ENCODE peak calls at places on chromosomes 1 and 21, in nine cellular contexts. One of them, this sample, is unnamed.

GRCh38 chr1:101100674-101101073 is 75.1 kb upstream of the DPH5 start:
- DNase-seq in HFFc6: no peak
- DNase-seq in fibroblast of mammary gland: no peak
- DNase-seq in GM12865: peak
- DNase-seq in fibroblast of lung: no peak
- DNase-seq in BE2C: no peak
- DNase-seq in ovary: no peak
- DNase-seq in dorsolateral prefrontal cortex: no peak
- DNase-seq in activated B cell treated with CpG ODN at 0.5 μM for 24 hours: no peak
- DNase-seq in this sample: no peak

GRCh38 chr1:166869318-166870099 is 6.6 kb downstream of the TADA1 start:
- DNase-seq in activated B cell treated with CpG ODN at 0.5 μM for 24 hours: no peak
- DNase-seq in BE2C: no peak
- DNase-seq in fibroblast of mammary gland: no peak
- DNase-seq in ovary: no peak
- DNase-seq in fibroblast of lung: no peak
- DNase-seq in HFFc6: no peak
- DNase-seq in dorsolateral prefrontal cortex: no peak
- DNase-seq in GM12865: peak
- DNase-seq in this sample: no peak

GRCh38 chr1:161843156-161843555 is 77.0 kb downstream of the ATF6 start:
- DNase-seq in BE2C: no peak
- DNase-seq in HFFc6: no peak
- DNase-seq in fibroblast of lung: no peak
- DNase-seq in dorsolateral prefrontal cortex: no peak
- DNase-seq in ovary: no peak
- DNase-seq in GM12865: no peak
- DNase-seq in fibroblast of mammary gland: peak
- DNase-seq in activated B cell treated with CpG ODN at 0.5 μM for 24 hours: no peak
- DNase-seq in this sample: no peak

GRCh38 chr1:14996133-14997050 is 157.2 kb upstream of the TMEM51 start:
- DNase-seq in fibroblast of lung: peak
- DNase-seq in dorsolateral prefrontal cortex: no peak
- DNase-seq in BE2C: no peak
- DNase-seq in HFFc6: peak
- DNase-seq in activated B cell treated with CpG ODN at 0.5 μM for 24 hours: no peak
- DNase-seq in ovary: no peak
- DNase-seq in GM12865: no peak
- DNase-seq in fibroblast of mammary gland: peak
- DNase-seq in this sample: no peak

GRCh38 chr1:77282187-77282865 is 507 bp downstream of the AK5 start:
- DNase-seq in HFFc6: peak
- DNase-seq in fibroblast of mammary gland: peak
- DNase-seq in fibroblast of lung: peak
- DNase-seq in GM12865: no peak
- DNase-seq in BE2C: peak
- DNase-seq in activated B cell treated with CpG ODN at 0.5 μM for 24 hours: no peak
- DNase-seq in ovary: no peak
- DNase-seq in dorsolateral prefrontal cortex: peak
- DNase-seq in this sample: peak

GRCh38 chr1:15100369-15101111 is 53.0 kb upstream of the TMEM51 start:
- DNase-seq in HFFc6: peak
- DNase-seq in activated B cell treated with CpG ODN at 0.5 μM for 24 hours: peak
- DNase-seq in BE2C: peak
- DNase-seq in dorsolateral prefrontal cortex: peak
- DNase-seq in fibroblast of lung: peak
- DNase-seq in ovary: peak
- DNase-seq in GM12865: peak
- DNase-seq in fibroblast of mammary gland: peak
- DNase-seq in this sample: peak

GRCh38 chr1:155005076-155005971 is 2.7 kb downstream of the ZBTB7B start:
- DNase-seq in BE2C: no peak
- DNase-seq in fibroblast of lung: peak
- DNase-seq in GM12865: peak
- DNase-seq in HFFc6: no peak
- DNase-seq in dorsolateral prefrontal cortex: peak
- DNase-seq in activated B cell treated with CpG ODN at 0.5 μM for 24 hours: no peak
- DNase-seq in ovary: no peak
- DNase-seq in fibroblast of mammary gland: no peak
- DNase-seq in this sample: peak

GRCh38 chr1:203038217-203038741 is 12.0 kb downstream of the PPFIA4 start:
- DNase-seq in fibroblast of lung: peak
- DNase-seq in ovary: no peak
- DNase-seq in activated B cell treated with CpG ODN at 0.5 μM for 24 hours: no peak
- DNase-seq in BE2C: no peak
- DNase-seq in GM12865: peak
- DNase-seq in fibroblast of mammary gland: peak
- DNase-seq in dorsolateral prefrontal cortex: peak
- DNase-seq in HFFc6: peak
- DNase-seq in this sample: peak

GRCh38 chr1:119974013-119974412 is 77.7 kb upstream of the ADAM30 start:
- DNase-seq in fibroblast of lung: no peak
- DNase-seq in activated B cell treated with CpG ODN at 0.5 μM for 24 hours: no peak
- DNase-seq in BE2C: no peak
- DNase-seq in HFFc6: no peak
- DNase-seq in dorsolateral prefrontal cortex: no peak
- DNase-seq in fibroblast of mammary gland: no peak
- DNase-seq in ovary: no peak
- DNase-seq in GM12865: no peak
- DNase-seq in this sample: no peak

GRCh38 chr1:1921459-1921862 is 2.4 kb upstream of the TMEM52 start:
- DNase-seq in fibroblast of lung: no peak
- DNase-seq in ovary: no peak
- DNase-seq in dorsolateral prefrontal cortex: no peak
- DNase-seq in fibroblast of mammary gland: no peak
- DNase-seq in activated B cell treated with CpG ODN at 0.5 μM for 24 hours: no peak
- DNase-seq in HFFc6: no peak
- DNase-seq in BE2C: no peak
- DNase-seq in GM12865: no peak
- DNase-seq in this sample: no peak

GRCh38 chr1:208238710-208239517 is 5.3 kb downstream of the PLXNA2 start:
- DNase-seq in activated B cell treated with CpG ODN at 0.5 μM for 24 hours: no peak
- DNase-seq in GM12865: peak
- DNase-seq in HFFc6: peak
- DNase-seq in fibroblast of lung: peak
- DNase-seq in BE2C: peak
- DNase-seq in ovary: peak
- DNase-seq in fibroblast of mammary gland: peak
- DNase-seq in dorsolateral prefrontal cortex: no peak
- DNase-seq in this sample: peak

GRCh38 chr1:195851016-195851591 is 757.1 kb downstream of the KCNT2 start:
- DNase-seq in GM12865: no peak
- DNase-seq in BE2C: no peak
- DNase-seq in fibroblast of lung: no peak
- DNase-seq in ovary: no peak
- DNase-seq in dorsolateral prefrontal cortex: no peak
- DNase-seq in HFFc6: no peak
- DNase-seq in activated B cell treated with CpG ODN at 0.5 μM for 24 hours: no peak
- DNase-seq in fibroblast of mammary gland: no peak
- DNase-seq in this sample: no peak

GRCh38 chr1:235516862-235517446 is 12.7 kb upstream of the B3GALNT2 start:
- DNase-seq in BE2C: no peak
- DNase-seq in dorsolateral prefrontal cortex: no peak
- DNase-seq in HFFc6: no peak
- DNase-seq in fibroblast of mammary gland: no peak
- DNase-seq in ovary: no peak
- DNase-seq in fibroblast of lung: no peak
- DNase-seq in GM12865: peak
- DNase-seq in activated B cell treated with CpG ODN at 0.5 μM for 24 hours: no peak
- DNase-seq in this sample: no peak

GRCh38 chr1:235513495-235514366 is 9.5 kb upstream of the B3GALNT2 start:
- DNase-seq in fibroblast of mammary gland: peak
- DNase-seq in dorsolateral prefrontal cortex: no peak
- DNase-seq in ovary: no peak
- DNase-seq in GM12865: peak
- DNase-seq in BE2C: peak
- DNase-seq in activated B cell treated with CpG ODN at 0.5 μM for 24 hours: no peak
- DNase-seq in HFFc6: peak
- DNase-seq in fibroblast of lung: peak
- DNase-seq in this sample: peak

GRCh38 chr1:235507623-235508022 is 3.4 kb upstream of the B3GALNT2 start:
- DNase-seq in activated B cell treated with CpG ODN at 0.5 μM for 24 hours: no peak
- DNase-seq in fibroblast of mammary gland: no peak
- DNase-seq in GM12865: no peak
- DNase-seq in ovary: no peak
- DNase-seq in HFFc6: no peak
- DNase-seq in fibroblast of lung: no peak
- DNase-seq in dorsolateral prefrontal cortex: no peak
- DNase-seq in BE2C: no peak
- DNase-seq in this sample: no peak

GRCh38 chr1:235515844-235516512 is 11.7 kb upstream of the B3GALNT2 start:
- DNase-seq in activated B cell treated with CpG ODN at 0.5 μM for 24 hours: no peak
- DNase-seq in GM12865: no peak
- DNase-seq in ovary: no peak
- DNase-seq in fibroblast of lung: no peak
- DNase-seq in dorsolateral prefrontal cortex: no peak
- DNase-seq in fibroblast of mammary gland: no peak
- DNase-seq in HFFc6: no peak
- DNase-seq in BE2C: no peak
- DNase-seq in this sample: no peak

GRCh38 chr1:235511470-235512240 is 7.4 kb upstream of the B3GALNT2 start:
- DNase-seq in fibroblast of lung: no peak
- DNase-seq in ovary: no peak
- DNase-seq in GM12865: no peak
- DNase-seq in activated B cell treated with CpG ODN at 0.5 μM for 24 hours: no peak
- DNase-seq in HFFc6: peak
- DNase-seq in dorsolateral prefrontal cortex: no peak
- DNase-seq in fibroblast of mammary gland: peak
- DNase-seq in BE2C: peak
- DNase-seq in this sample: no peak
- TF ChIP-seq CTCF in fibroblast of lung: peak
- TF ChIP-seq CTCF in ovary: no peak
- TF ChIP-seq CTCF in GM12865: no peak
- TF ChIP-seq CTCF in activated B cell treated with CpG ODN at 0.5 μM for 24 hours: no peak
- TF ChIP-seq CTCF in HFFc6: no peak
- TF ChIP-seq CTCF in dorsolateral prefrontal cortex: no peak
- TF ChIP-seq CTCF in fibroblast of mammary gland: peak
- TF ChIP-seq CTCF in BE2C: peak
- TF ChIP-seq CTCF in this sample: no peak

DNA sequence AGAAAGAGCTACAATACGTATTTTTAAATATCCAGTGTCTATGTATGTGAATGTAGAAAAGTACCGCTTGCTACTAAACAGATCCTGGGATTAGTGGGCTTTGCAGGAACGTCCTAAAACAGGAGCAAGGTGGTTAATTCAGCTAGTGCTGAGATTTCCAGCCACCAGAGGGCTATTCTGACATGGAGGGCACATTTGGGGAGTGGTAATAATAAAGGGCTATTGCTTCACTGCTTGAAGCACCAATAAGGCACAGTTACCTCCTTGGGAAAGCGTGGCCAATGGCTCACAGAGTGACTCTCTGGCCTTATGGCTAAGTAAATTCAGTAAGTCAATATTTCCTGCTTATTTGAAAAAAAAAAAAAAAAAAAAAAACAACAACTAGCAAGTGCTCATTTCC is 152.4 kb downstream of the GABPA start:
- DNase-seq in activated B cell treated with CpG ODN at 0.5 μM for 24 hours: no peak
- DNase-seq in fibroblast of lung: peak
- DNase-seq in BE2C: no peak
- DNase-seq in ovary: no peak
- DNase-seq in dorsolateral prefrontal cortex: no peak
- DNase-seq in HFFc6: no peak
- DNase-seq in fibroblast of mammary gland: peak
- DNase-seq in GM12865: no peak
- DNase-seq in this sample: no peak
- TF ChIP-seq CTCF in activated B cell treated with CpG ODN at 0.5 μM for 24 hours: no peak
- TF ChIP-seq CTCF in fibroblast of lung: peak
- TF ChIP-seq CTCF in BE2C: peak
- TF ChIP-seq CTCF in ovary: no peak
- TF ChIP-seq CTCF in dorsolateral prefrontal cortex: no peak
- TF ChIP-seq CTCF in HFFc6: peak
- TF ChIP-seq CTCF in fibroblast of mammary gland: no peak
- TF ChIP-seq CTCF in GM12865: no peak
- TF ChIP-seq CTCF in this sample: no peak

GRCh38 chr21:34859976-34860653 is 189.0 kb downstream of the RUNX1 start:
- DNase-seq in fibroblast of mammary gland: no peak
- DNase-seq in fibroblast of lung: no peak
- DNase-seq in activated B cell treated with CpG ODN at 0.5 μM for 24 hours: no peak
- DNase-seq in dorsolateral prefrontal cortex: no peak
- DNase-seq in BE2C: no peak
- DNase-seq in GM12865: no peak
- DNase-seq in HFFc6: no peak
- DNase-seq in ovary: no peak
- DNase-seq in this sample: no peak

GRCh38 chr21:34858559-34858958 is 189.8 kb downstream of the CLIC6 start:
- DNase-seq in fibroblast of lung: no peak
- DNase-seq in ovary: no peak
- DNase-seq in dorsolateral prefrontal cortex: no peak
- DNase-seq in BE2C: no peak
- DNase-seq in GM12865: no peak
- DNase-seq in HFFc6: no peak
- DNase-seq in fibroblast of mammary gland: no peak
- DNase-seq in activated B cell treated with CpG ODN at 0.5 μM for 24 hours: no peak
- DNase-seq in this sample: no peak

GRCh38 chr21:34857122-34857713 is 188.4 kb downstream of the CLIC6 start:
- DNase-seq in fibroblast of lung: no peak
- DNase-seq in dorsolateral prefrontal cortex: no peak
- DNase-seq in BE2C: no peak
- DNase-seq in activated B cell treated with CpG ODN at 0.5 μM for 24 hours: no peak
- DNase-seq in fibroblast of mammary gland: no peak
- DNase-seq in HFFc6: no peak
- DNase-seq in ovary: no peak
- DNase-seq in GM12865: no peak
- DNase-seq in this sample: no peak

GRCh38 chr21:34861302-34861701 is 187.8 kb downstream of the RUNX1 start:
- DNase-seq in GM12865: no peak
- DNase-seq in activated B cell treated with CpG ODN at 0.5 μM for 24 hours: no peak
- DNase-seq in ovary: no peak
- DNase-seq in fibroblast of mammary gland: no peak
- DNase-seq in fibroblast of lung: no peak
- DNase-seq in BE2C: no peak
- DNase-seq in dorsolateral prefrontal cortex: no peak
- DNase-seq in HFFc6: no peak
- DNase-seq in this sample: no peak

DNA sequence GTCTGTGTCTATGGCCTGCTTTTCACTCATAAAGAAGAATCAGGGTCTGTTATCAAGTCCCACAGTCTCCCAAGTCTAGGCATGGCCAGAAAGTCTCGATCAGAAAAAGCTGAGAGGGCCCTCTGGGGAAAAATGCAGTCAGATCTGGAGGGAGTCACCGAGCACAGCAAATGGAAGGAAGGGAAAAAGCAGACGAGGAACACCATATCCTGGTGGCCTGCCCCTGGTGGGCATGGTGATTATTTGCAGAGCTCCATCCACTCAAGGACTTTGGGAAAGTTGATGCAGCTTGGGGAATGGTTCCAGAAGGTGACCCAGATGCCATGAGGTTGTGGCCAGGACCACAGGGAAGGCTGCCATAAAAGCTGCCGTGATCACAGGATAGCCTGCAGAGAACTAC is 189.1 kb downstream of the CLIC6 start:
- DNase-seq in BE2C: no peak
- DNase-seq in dorsolateral prefrontal cortex: no peak
- DNase-seq in ovary: no peak
- DNase-seq in activated B cell treated with CpG ODN at 0.5 μM for 24 hours: no peak
- DNase-seq in HFFc6: no peak
- DNase-seq in fibroblast of mammary gland: no peak
- DNase-seq in GM12865: no peak
- DNase-seq in fibroblast of lung: no peak
- DNase-seq in this sample: no peak
- TF ChIP-seq CTCF in BE2C: no peak
- TF ChIP-seq CTCF in dorsolateral prefrontal cortex: no peak
- TF ChIP-seq CTCF in ovary: no peak
- TF ChIP-seq CTCF in activated B cell treated with CpG ODN at 0.5 μM for 24 hours: no peak
- TF ChIP-seq CTCF in HFFc6: peak
- TF ChIP-seq CTCF in fibroblast of mammary gland: peak
- TF ChIP-seq CTCF in GM12865: no peak
- TF ChIP-seq CTCF in fibroblast of lung: peak
- TF ChIP-seq CTCF in this sample: no peak

GRCh38 chr1:12591267-12591938 is 26.6 kb downstream of the DHRS3 start:
- DNase-seq in activated B cell treated with CpG ODN at 0.5 μM for 24 hours: no peak
- DNase-seq in HFFc6: no peak
- DNase-seq in ovary: peak
- DNase-seq in dorsolateral prefrontal cortex: no peak
- DNase-seq in fibroblast of lung: no peak
- DNase-seq in fibroblast of mammary gland: peak
- DNase-seq in GM12865: no peak
- DNase-seq in BE2C: no peak
- DNase-seq in this sample: no peak
- TF ChIP-seq CTCF in activated B cell treated with CpG ODN at 0.5 μM for 24 hours: no peak
- TF ChIP-seq CTCF in HFFc6: no peak
- TF ChIP-seq CTCF in ovary: no peak
- TF ChIP-seq CTCF in dorsolateral prefrontal cortex: no peak
- TF ChIP-seq CTCF in fibroblast of lung: no peak
- TF ChIP-seq CTCF in fibroblast of mammary gland: no peak
- TF ChIP-seq CTCF in GM12865: no peak
- TF ChIP-seq CTCF in BE2C: no peak
- TF ChIP-seq CTCF in this sample: no peak

This sample was measured in activated CD8-positive, alpha-beta T cell treated with anti-CD3 and anti-CD28 coated beads for 36 hours.